ENCODE peak calls at places on chromosome 17, in eight cellular contexts. T is GM23338, I is MM.1S, L is HCT116, C is OCI-LY7, E is SK-N-SH, K is PC-3, M is hepatocyte. A is an unnamed sample.

GRCh38 chr17:36824678-36825091 is 112.6 kb upstream of the LHX1 start:
- DNase-seq in T (no peak), I (no peak), L (no peak), C (no peak), E (no peak), K (no peak), M (no peak), A (no peak)

GRCh38 chr17:77420804-77421634 is 280.2 kb downstream of the SEC14L1 start:
- DNase-seq in T (peak), I (no peak), L (no peak), C (peak), E (peak), K (no peak), M (peak), A (peak)

GRCh38 chr17:30476726-30477082 is 504 bp upstream of the GOSR1 start:
- DNase-seq in T (peak), I (no peak), L (no peak), C (peak), E (no peak), K (no peak), M (peak), A (peak)

GRCh38 chr17:7695586-7695985 is 7.3 kb downstream of the WRAP53 start:
- DNase-seq in T (no peak), I (no peak), L (no peak), C (no peak), E (no peak), K (no peak), M (no peak), A (no peak)

GRCh38 chr17:39605492-39606433 is 2.0 kb downstream of the NEUROD2 start:
- DNase-seq in T (peak), I (no peak), L (no peak), C (no peak), E (peak), K (no peak), M (no peak), A (peak)

GRCh38 chr17:50370052-50370451 is 2.9 kb downstream of the MRPL27 start:
- DNase-seq in T (no peak), I (no peak), L (no peak), C (no peak), E (no peak), K (no peak), M (no peak), A (no peak)

GRCh38 chr17:48123776-48124388 is 16.3 kb downstream of the SNX11 start:
- DNase-seq in T (no peak), I (no peak), L (no peak), C (no peak), E (no peak), K (no peak), M (no peak), A (no peak)

GRCh38 chr17:1515640-1516402 is 591 bp downstream of the INPP5K start:
- DNase-seq in T (peak), I (peak), L (peak), C (peak), E (peak), K (peak), M (peak), A (peak)

GRCh38 chr17:72120878-72121163 is at the start of gene SOX9:
- DNase-seq in T (peak), I (peak), L (peak), C (no peak), E (peak), K (peak), M (peak), A (peak)

GRCh38 chr17:37050905-37051304 is 102.2 kb downstream of the AATF start:
- DNase-seq in T (no peak), I (no peak), L (no peak), C (no peak), E (no peak), K (peak), M (no peak), A (no peak)

GRCh38 chr17:75102385-75102821 is 7.4 kb upstream of the ARMC7 start:
- DNase-seq in T (peak), I (no peak), L (no peak), C (peak), E (no peak), K (no peak), M (no peak), A (no peak)

GRCh38 chr17:8016632-8017424 is 14.4 kb downstream of the GUCY2D start:
- DNase-seq in T (peak), I (peak), L (no peak), C (peak), E (peak), K (peak), M (peak), A (peak)

GRCh38 chr17:41813039-41813680 is 356 bp downstream of the FKBP10 start:
- DNase-seq in T (peak), I (no peak), L (no peak), C (no peak), E (no peak), K (no peak), M (no peak), A (no peak)

GRCh38 chr17:41813699-41814124 is 908 bp downstream of the FKBP10 start:
- DNase-seq in T (no peak), I (no peak), L (no peak), C (no peak), E (peak), K (no peak), M (no peak), A (no peak)

GRCh38 chr17:41812176-41813038 is at the start of gene FKBP10:
- DNase-seq in T (peak), I (peak), L (peak), C (peak), E (peak), K (peak), M (peak), A (peak)

GRCh38 chr17:41810659-41811548 is 845 bp downstream of the P3H4 start:
- DNase-seq in T (peak), I (no peak), L (no peak), C (no peak), E (peak), K (no peak), M (peak), A (peak)

GRCh38 chr17:41811549-41812175 is at the start of gene P3H4:
- DNase-seq in T (peak), I (peak), L (peak), C (peak), E (peak), K (peak), M (peak), A (peak)
- TF ChIP-seq EZH2phosphoT487 in T (no peak), I (no peak), L (no peak), C (no peak), E (no peak), K (no peak), M (no peak), A (no peak)

DNA sequence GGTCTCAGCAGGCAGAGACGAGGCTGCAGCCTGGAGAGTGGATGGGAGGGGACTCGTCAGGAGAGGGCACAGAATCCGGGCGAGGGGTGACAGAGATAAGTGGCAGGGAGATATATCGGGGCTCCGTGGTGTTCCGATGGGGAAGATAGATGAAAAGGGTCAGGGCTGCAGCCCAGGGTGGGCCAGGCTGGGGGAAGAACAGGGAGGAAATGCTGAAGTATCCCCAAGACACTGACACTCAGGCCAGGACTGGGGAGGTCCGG is 2.1 kb downstream of the LGALS3BP start:
- DNase-seq in T (no peak), I (no peak), L (no peak), C (no peak), E (no peak), K (no peak), M (no peak), A (no peak)
- TF ChIP-seq CTCF in T (no peak), I (no peak), L (no peak), C (no peak), E (no peak), K (no peak), M (no peak), A (no peak)

GRCh38 chr17:81665205-81666091 is 957 bp downstream of the OXLD1 start:
- DNase-seq in T (peak), I (peak), L (no peak), C (peak), E (peak), K (peak), M (no peak), A (peak)
- H3K27ac ChIP-seq in T (peak), I (no peak), L (peak), C (peak), E (peak), K (peak), M (peak), A (no peak)

GRCh38 chr17:61232871-61233270 is 166.8 kb upstream of the TBX2 start:
- DNase-seq in T (no peak), I (no peak), L (no peak), C (no peak), E (no peak), K (no peak), M (no peak), A (no peak)

GRCh38 chr17:61237275-61237674 is 162.4 kb upstream of the TBX2 start:
- DNase-seq in T (peak), I (no peak), L (no peak), C (no peak), E (no peak), K (no peak), M (no peak), A (no peak)

GRCh38 chr17:61234102-61234750 is 165.4 kb upstream of the TBX2 start:
- DNase-seq in T (no peak), I (no peak), L (no peak), C (no peak), E (no peak), K (no peak), M (no peak), A (peak)

GRCh38 chr17:61235821-61236197 is 163.8 kb upstream of the TBX2 start:
- DNase-seq in T (no peak), I (no peak), L (no peak), C (no peak), E (no peak), K (no peak), M (peak), A (peak)

GRCh38 chr17:61235001-61235820 is 164.4 kb upstream of the TBX2 start:
- DNase-seq in T (no peak), I (no peak), L (no peak), C (no peak), E (no peak), K (no peak), M (no peak), A (no peak)
- TF ChIP-seq EZH2phosphoT487 in T (no peak), I (no peak), L (no peak), C (no peak), E (no peak), K (no peak), M (no peak), A (no peak)

A was measured in neural progenitor cell.